ENCODE peak calls at places on chromosomes 7 and 10, in eight cellular contexts. M is stimulated activated CD8-positive, alpha-beta memory T cell treated with anti-CD3 and anti-CD28 coated beads, Interleukin-15, amount 100 ng/mL, for 24 hours; A is left colon; V is neuronal stem cell; K is activated CD4-positive, CD25-positive, alpha-beta regulatory T cell; O is uterus; X is CD8-positive, alpha-beta memory T cell; Y is GM12864. U is an unnamed sample.

GRCh38 chr7:138752568-138753518 is 45.0 kb upstream of the TMEM213 start:
- DNase-seq in M (peak), A (peak), V (no peak), K (peak), O (peak), X (peak), Y (peak), U (no peak)

GRCh38 chr7:130987092-130987491 is 253.1 kb upstream of the KLF14 start:
- DNase-seq in M (no peak), A (no peak), V (no peak), K (no peak), O (no peak), X (no peak), Y (no peak), U (no peak)

GRCh38 chr7:539731-540411 is 20.2 kb upstream of the PDGFA start:
- DNase-seq in M (no peak), A (peak), V (no peak), K (no peak), O (no peak), X (no peak), Y (no peak), U (peak)

GRCh38 chr10:88185830-88186229 is 322.4 kb downstream of the PTEN start:
- DNase-seq in M (no peak), A (no peak), V (no peak), K (no peak), O (no peak), X (no peak), Y (no peak), U (no peak)

GRCh38 chr10:131142446-131143380 is 168.8 kb downstream of the TCERG1L start:
- DNase-seq in M (no peak), A (no peak), V (no peak), K (no peak), O (no peak), X (no peak), Y (no peak), U (peak)

GRCh38 chr7:157211710-157212109 is 73.0 kb downstream of the UBE3C start:
- DNase-seq in M (no peak), A (no peak), V (no peak), K (no peak), O (no peak), X (no peak), Y (no peak), U (no peak)

GRCh38 chr7:35463751-35464150 is 209.9 kb upstream of the TBX20 start:
- DNase-seq in M (no peak), A (no peak), V (no peak), K (no peak), O (no peak), X (no peak), Y (no peak), U (no peak)

GRCh38 chr7:65239707-65240352 is 133.8 kb upstream of the ZNF92 start:
- DNase-seq in M (no peak), A (no peak), V (peak), K (no peak), O (no peak), X (no peak), Y (no peak), U (peak)

GRCh38 chr7:49791089-49791741 is 17.8 kb downstream of the VWC2 start:
- DNase-seq in M (no peak), A (no peak), V (peak), K (no peak), O (no peak), X (no peak), Y (no peak), U (no peak)

GRCh38 chr7:78873117-78873516 is 580.4 kb downstream of the MAGI2 start:
- DNase-seq in M (no peak), A (no peak), V (no peak), K (no peak), O (no peak), X (no peak), Y (no peak), U (no peak)

GRCh38 chr7:30594055-30594539 is 581 bp upstream of the GARS1 start:
- DNase-seq in M (peak), A (peak), V (no peak), K (peak), O (peak), X (no peak), Y (peak), U (peak)

GRCh38 chr7:157874208-157874816 is 537.5 kb downstream of the DNAJB6 start:
- DNase-seq in M (no peak), A (no peak), V (no peak), K (no peak), O (no peak), X (no peak), Y (no peak), U (no peak)

GRCh38 chr7:151248191-151249033 is at the start of gene SMARCD3:
- DNase-seq in M (no peak), A (no peak), V (peak), K (no peak), O (peak), X (no peak), Y (no peak), U (peak)

GRCh38 chr7:2477447-2478386 is 1.5 kb upstream of the GRIFIN start:
- DNase-seq in M (no peak), A (peak), V (no peak), K (peak), O (no peak), X (peak), Y (no peak), U (peak)

GRCh38 chr10:84360634-84361365 is 32.4 kb downstream of the CCSER2 start:
- DNase-seq in M (no peak), A (no peak), V (no peak), K (no peak), O (no peak), X (no peak), Y (no peak), U (no peak)

GRCh38 chr10:10222288-10222945 is 795.3 kb upstream of the CELF2 start:
- DNase-seq in M (no peak), A (no peak), V (no peak), K (no peak), O (no peak), X (no peak), Y (no peak), U (no peak)

GRCh38 chr10:117496031-117496430 is 46.5 kb upstream of the EMX2 start:
- DNase-seq in M (no peak), A (no peak), V (no peak), K (no peak), O (no peak), X (no peak), Y (no peak), U (no peak)

GRCh38 chr7:16193631-16194030 is 227.7 kb downstream of the CRPPA start:
- DNase-seq in M (no peak), A (no peak), V (peak), K (no peak), O (no peak), X (no peak), Y (no peak), U (no peak)

GRCh38 chr10:49761789-49762565 is at the start of gene OGDHL:
- DNase-seq in M (peak), A (no peak), V (peak), K (no peak), O (no peak), X (no peak), Y (no peak), U (peak)

GRCh38 chr7:46165281-46165680 is 244.2 kb upstream of the IGFBP3 start:
- DNase-seq in M (no peak), A (no peak), V (no peak), K (no peak), O (no peak), X (no peak), Y (no peak), U (no peak)

GRCh38 chr7:90766814-90767564 is 170.9 kb downstream of the CDK14 start:
- DNase-seq in M (no peak), A (peak), V (peak), K (no peak), O (peak), X (no peak), Y (no peak), U (no peak)

GRCh38 chr7:102125127-102125561 is 161.5 kb upstream of the SH2B2 start:
- DNase-seq in M (no peak), A (no peak), V (no peak), K (no peak), O (peak), X (no peak), Y (peak), U (peak)

GRCh38 chr7:111958889-111959288 is 247.3 kb downstream of the DOCK4 start:
- DNase-seq in M (no peak), A (no peak), V (no peak), K (no peak), O (no peak), X (no peak), Y (no peak), U (no peak)

GRCh38 chr10:110273474-110273873 is 31.2 kb downstream of the SMNDC1 start:
- DNase-seq in M (no peak), A (peak), V (no peak), K (no peak), O (peak), X (no peak), Y (no peak), U (peak)

U was measured in upper lobe of right lung.